ENCODE peak calls at places on chromosomes 1 and 21, in eight cellular contexts. I, A, H, B, K, S, D and N are unnamed samples.

GRCh38 chr1:247102381-247102780 is 1.8 kb downstream of the ZNF669 start:
- DNase-seq in I (no peak), A (no peak), H (no peak), B (peak; percentile 70), K (no peak), S (no peak), D (no peak), N (no peak)

GRCh38 chr1:201344206-201345080 is 33.0 kb downstream of the TNNT2 start:
- DNase-seq in I (no peak), A (no peak), H (no peak), B (no peak), K (no peak), S (no peak), D (no peak), N (no peak)

GRCh38 chr1:210920716-210921694 is 212.9 kb downstream of the KCNH1 start:
- DNase-seq in I (no peak), A (no peak), H (no peak), B (no peak), K (no peak), S (no peak), D (no peak), N (no peak)

GRCh38 chr1:70970407-70970806 is 77.2 kb downstream of the PTGER3 start:
- DNase-seq in I (no peak), A (no peak), H (no peak), B (no peak), K (no peak), S (no peak), D (no peak), N (no peak)

GRCh38 chr21:32141009-32141357 is 137.9 kb downstream of the MIS18A start:
- DNase-seq in I (no peak), A (no peak), H (no peak), B (no peak), K (no peak), S (no peak), D (no peak), N (no peak)

GRCh38 chr1:206699626-206700025 is 14.9 kb downstream of the MAPKAPK2 start:
- DNase-seq in I (no peak), A (no peak), H (no peak), B (peak; percentile 74), K (no peak), S (peak; percentile 64), D (no peak), N (no peak)

GRCh38 chr1:31567956-31568570 is 8.3 kb upstream of the TINAGL1 start:
- DNase-seq in I (no peak), A (no peak), H (no peak), B (peak; percentile 49), K (no peak), S (peak; percentile 48), D (no peak), N (no peak)

GRCh38 chr1:157431751-157432150 is 120.6 kb downstream of the FCRL5 start:
- DNase-seq in I (no peak), A (no peak), H (no peak), B (peak; percentile 80), K (no peak), S (no peak), D (no peak), N (no peak)

GRCh38 chr1:246279402-246279801 is 227.7 kb downstream of the SMYD3 start:
- DNase-seq in I (no peak), A (no peak), H (no peak), B (no peak), K (no peak), S (no peak), D (no peak), N (no peak)

GRCh38 chr21:44993321-44994015 is 53.6 kb downstream of the SLX9 start:
- DNase-seq in I (no peak), A (no peak), H (no peak), B (no peak), K (no peak), S (no peak), D (no peak), N (no peak)

GRCh38 chr1:224203243-224204016 is 20.4 kb downstream of the DEGS1 start:
- DNase-seq in I (no peak), A (no peak), H (peak; percentile 39), B (peak; percentile 32), K (peak; percentile 44), S (peak; percentile 67), D (peak; percentile 40), N (no peak)

GRCh38 chr1:88800382-88801051 is 90.8 kb downstream of the GTF2B start:
- DNase-seq in I (no peak), A (no peak), H (no peak), B (peak; percentile 70), K (no peak), S (no peak), D (no peak), N (no peak)

GRCh38 chr1:41175546-41175945 is 66.6 kb downstream of the SCMH1 start:
- DNase-seq in I (no peak), A (no peak), H (no peak), B (peak; percentile 38), K (no peak), S (no peak), D (no peak), N (no peak)

GRCh38 chr1:237012789-237013383 is 8.6 kb upstream of the MT1HL1 start:
- DNase-seq in I (no peak), A (peak; percentile 91), H (no peak), B (peak; percentile 15), K (peak; percentile 71), S (no peak), D (peak; percentile 81), N (no peak)

GRCh38 chr1:197695961-197696360 is 79.3 kb downstream of the DENND1B start:
- DNase-seq in I (no peak), A (no peak), H (no peak), B (peak; percentile 40), K (no peak), S (no peak), D (no peak), N (no peak)

GRCh38 chr1:6360517-6360916 is 33.0 kb downstream of the ACOT7 start:
- DNase-seq in I (no peak), A (no peak), H (no peak), B (no peak), K (no peak), S (no peak), D (no peak), N (no peak)

GRCh38 chr1:10573446-10573845 is 98.7 kb downstream of the PEX14 start:
- DNase-seq in I (no peak), A (no peak), H (no peak), B (peak; percentile 20), K (no peak), S (no peak), D (no peak), N (no peak)

GRCh38 chr21:35987475-35987874 is 72.9 kb downstream of the SETD4 start:
- DNase-seq in I (no peak), A (no peak), H (no peak), B (no peak), K (no peak), S (no peak), D (no peak), N (no peak)

GRCh38 chr1:244369256-244370057 is 82.3 kb downstream of the ADSS2 start:
- DNase-seq in I (no peak), A (no peak), H (no peak), B (no peak), K (no peak), S (no peak), D (no peak), N (no peak)

GRCh38 chr1:21814241-21814918 is 2.3 kb downstream of the LDLRAD2 start:
- DNase-seq in I (peak; percentile 66), A (no peak), H (peak; percentile 76), B (no peak), K (no peak), S (no peak), D (no peak), N (peak; percentile 72)
- TF ChIP-seq CTCF in I (peak; percentile 76), A (peak; percentile 70), H (peak; percentile 85), B (peak; percentile 26), K (peak; percentile 48), S (peak; percentile 62), D (peak; percentile 70), N (peak; percentile 92)

GRCh38 chr1:46673749-46674182 is 2.1 kb downstream of the TEX38 start:
- DNase-seq in I (no peak), A (no peak), H (no peak), B (peak; percentile 57), K (no peak), S (no peak), D (no peak), N (no peak)

GRCh38 chr1:46671554-46671953 is at the start of gene TEX38:
- DNase-seq in I (no peak), A (no peak), H (no peak), B (no peak), K (no peak), S (no peak), D (no peak), N (no peak)

GRCh38 chr1:46665983-46666382 is 2.2 kb downstream of the ATPAF1 start:
- DNase-seq in I (no peak), A (no peak), H (no peak), B (no peak), K (no peak), S (no peak), D (no peak), N (no peak)

GRCh38 chr1:46670134-46670533 is 1.5 kb upstream of the TEX38 start:
- DNase-seq in I (no peak), A (no peak), H (no peak), B (no peak), K (no peak), S (no peak), D (no peak), N (no peak)

GRCh38 chr1:46667782-46668760 is at the start of gene ATPAF1:
- DNase-seq in I (peak; percentile 79), A (peak; percentile 61), H (peak; percentile 80), B (peak; percentile 86), K (peak; percentile 59), S (peak; percentile 87), D (peak; percentile 76), N (peak; percentile 65)
- TF ChIP-seq CTCF in I (no peak), A (no peak), H (no peak), B (no peak), K (no peak), S (no peak), D (no peak), N (no peak)

DNA sequence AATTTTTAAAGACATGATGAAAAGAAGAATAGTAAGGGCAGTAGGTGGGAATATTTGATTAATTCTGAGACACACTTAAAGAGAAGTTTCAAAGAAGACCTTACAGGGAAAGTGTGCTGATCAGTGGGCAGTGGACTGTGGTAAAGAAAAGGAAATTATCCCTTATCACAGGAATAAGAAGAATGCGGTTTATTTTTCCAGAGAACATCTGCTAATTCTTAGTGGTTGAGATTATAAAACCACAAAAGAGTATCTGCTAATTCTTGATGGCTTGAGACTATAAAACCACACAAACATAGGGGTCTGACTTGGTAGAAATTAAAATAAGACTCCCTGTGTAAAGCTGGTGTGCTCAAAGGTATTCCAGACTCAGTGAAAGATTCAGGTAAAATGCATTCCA is 60.0 kb upstream of the KCTD3 start:
- DNase-seq in I (no peak), A (no peak), H (no peak), B (no peak), K (no peak), S (no peak), D (no peak), N (no peak)
- TF ChIP-seq CTCF in I (no peak), A (no peak), H (no peak), B (no peak), K (no peak), S (no peak), D (no peak), N (no peak)

DNA sequence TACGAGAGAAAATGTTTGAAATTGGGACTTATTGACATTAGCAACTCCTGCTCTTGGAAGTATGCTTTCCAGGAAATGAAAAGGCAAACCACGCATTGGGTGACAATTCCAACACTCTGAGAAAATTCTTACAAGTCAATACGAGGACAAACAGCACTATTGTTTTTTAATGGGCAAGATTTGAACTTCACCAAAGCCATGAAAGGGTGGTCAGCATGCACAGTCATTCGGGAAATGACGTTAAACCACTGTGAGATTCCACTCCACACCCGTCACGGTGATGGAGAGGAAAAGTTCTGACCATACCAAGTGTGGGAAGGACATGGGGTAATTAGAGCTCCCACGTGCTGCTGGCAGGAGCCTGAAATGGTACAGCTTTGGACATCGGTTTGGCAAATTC is 12.2 kb upstream of the PRXL2B start:
- DNase-seq in I (no peak), A (no peak), H (no peak), B (peak; percentile 40), K (no peak), S (no peak), D (no peak), N (no peak)
- TF ChIP-seq CTCF in I (no peak), A (no peak), H (no peak), B (no peak), K (no peak), S (no peak), D (no peak), N (no peak)